ENCODE peak calls at places on chromosomes 12 and 14, in five cellular contexts. P is AG04450; U is NCI-H345; B is psoas muscle; R is central memory CD4-positive, alpha-beta T cell. N is an unnamed sample.

GRCh38 chr12:78331764-78332163 is 501.1 kb downstream of the NAV3 start:
- DNase-seq in U (peak), B (no peak), R (no peak), P (no peak), N (no peak)

GRCh38 chr12:14256555-14257169 is 108.8 kb upstream of the ATF7IP start:
- DNase-seq in P (peak), B (peak), U (peak), R (peak), N (no peak)

GRCh38 chr12:115341442-115341841 is 657.5 kb upstream of the TBX3 start:
- DNase-seq in B (peak), R (no peak), U (no peak), P (peak), N (no peak)

GRCh38 chr14:85587152-85587697 is 57.3 kb downstream of the FLRT2 start:
- DNase-seq in B (no peak), P (no peak), R (no peak), U (no peak), N (no peak)

GRCh38 chr12:110179291-110179690 is 55.1 kb downstream of the IFT81 start:
- DNase-seq in P (no peak), U (no peak), R (no peak), B (no peak), N (no peak)

GRCh38 chr14:64465856-64466554 is 706 bp downstream of the AKAP5 start:
- DNase-seq in P (peak), B (no peak), U (peak), R (no peak), N (no peak)

GRCh38 chr14:102975662-102976061 is 53.2 kb downstream of the AMN start:
- DNase-seq in P (no peak), U (no peak), R (no peak), B (no peak), N (no peak)

GRCh38 chr12:111602348-111602747 is 3.2 kb upstream of the ATXN2 start:
- DNase-seq in B (no peak), R (no peak), U (no peak), P (no peak), N (no peak)

GRCh38 chr14:32434180-32434579 is 105.1 kb downstream of the AKAP6 start:
- DNase-seq in R (no peak), B (no peak), P (no peak), U (no peak), N (no peak)

GRCh38 chr12:132955094-132955932 is 793 bp downstream of the ZNF605 start:
- DNase-seq in B (peak), P (peak), U (peak), R (no peak), N (peak)

GRCh38 chr12:89177802-89178201 is 174.5 kb downstream of the DUSP6 start:
- DNase-seq in U (no peak), P (no peak), R (no peak), B (no peak), N (no peak)

GRCh38 chr14:76844223-76844622 is 18.0 kb downstream of the LRRC74A start:
- DNase-seq in U (no peak), B (peak), P (no peak), R (peak), N (no peak)

GRCh38 chr12:27969011-27969900 is 3.3 kb downstream of the PTHLH start:
- DNase-seq in B (peak), P (no peak), U (no peak), R (no peak), N (no peak)

GRCh38 chr14:53528114-53528513 is 375.0 kb upstream of the DDHD1 start:
- DNase-seq in U (no peak), B (peak), P (peak), R (no peak), N (no peak)

GRCh38 chr12:3281588-3282150 is 204.5 kb downstream of the TSPAN9 start:
- DNase-seq in R (no peak), P (no peak), B (no peak), U (no peak), N (no peak)

GRCh38 chr14:99545574-99545973 is 58.4 kb downstream of the CCDC85C start:
- DNase-seq in B (no peak), R (no peak), P (no peak), U (no peak), N (no peak)

GRCh38 chr14:103749860-103750259 is 34.2 kb downstream of the ZFYVE21 start:
- DNase-seq in R (no peak), P (no peak), U (no peak), B (no peak), N (no peak)

GRCh38 chr14:65006251-65006721 is 19.6 kb downstream of the FNTB start:
- DNase-seq in B (no peak), U (no peak), P (no peak), R (no peak), N (no peak)

GRCh38 chr12:22974865-22975264 is 349.9 kb downstream of the ETNK1 start:
- DNase-seq in R (no peak), B (no peak), U (no peak), P (peak), N (no peak)

GRCh38 chr14:52399886-52400599 is 85.9 kb downstream of the PTGER2 start:
- DNase-seq in U (no peak), P (peak), R (no peak), B (no peak), N (no peak)

N was measured in NCI-H1930.